ENCODE peak calls at places on chromosomes 12 and 14, in six cellular contexts. K is kidney epithelial cell, S is left ventricle myocardium inferior, U is heart right ventricle, Z is IMR-90, T is heart left ventricle. M is an unnamed sample.

GRCh38 chr14:68248481-68249255 is 429.1 kb downstream of the RAD51B start:
- DNase-seq in Z (peak; percentile 78), S (no peak), U (peak; percentile 23), T (no peak), K (no peak), M (no peak)

GRCh38 chr14:91380610-91381371 is 36.8 kb downstream of the CCDC88C start:
- DNase-seq in K (no peak), Z (no peak), S (peak; percentile 36), T (peak; percentile 56), U (no peak), M (no peak)

GRCh38 chr14:81269979-81270375 is 49.2 kb upstream of the GTF2A1 start:
- DNase-seq in Z (no peak), T (no peak), U (no peak), K (no peak), S (no peak), M (no peak)

GRCh38 chr12:91833780-91834359 is 311.8 kb downstream of the BTG1 start:
- DNase-seq in Z (no peak), U (no peak), T (no peak), K (no peak), S (no peak), M (no peak)

GRCh38 chr12:3250034-3250433 is 172.9 kb downstream of the TSPAN9 start:
- DNase-seq in S (no peak), T (peak; percentile 63), Z (no peak), K (no peak), U (no peak), M (no peak)

GRCh38 chr12:40946612-40947194 is 241.4 kb upstream of the PDZRN4 start:
- DNase-seq in U (no peak), Z (peak; percentile 42), T (no peak), K (no peak), S (no peak), M (no peak)

GRCh38 chr14:87994974-87995373 is 2.0 kb upstream of the GALC start:
- DNase-seq in S (no peak), T (no peak), K (no peak), Z (no peak), U (no peak), M (no peak)

GRCh38 chr12:91381309-91381804 is 198.7 kb upstream of the DCN start:
- DNase-seq in S (peak; percentile 14), Z (peak; percentile 86), U (peak; percentile 13), T (peak; percentile 65), K (peak; percentile 91), M (no peak)

GRCh38 chr12:54036620-54037359 is 3.9 kb downstream of the HOXC5 start:
- DNase-seq in U (no peak), T (no peak), S (no peak), K (no peak), Z (no peak), M (no peak)

GRCh38 chr14:60655898-60656754 is 6.8 kb upstream of the SIX1 start:
- DNase-seq in K (no peak), S (no peak), U (no peak), Z (peak; percentile 25), T (no peak), M (no peak)

GRCh38 chr12:103645202-103645601 is 58.1 kb downstream of the STAB2 start:
- DNase-seq in K (no peak), S (no peak), Z (peak; percentile 33), T (no peak), U (no peak), M (no peak)

DNA sequence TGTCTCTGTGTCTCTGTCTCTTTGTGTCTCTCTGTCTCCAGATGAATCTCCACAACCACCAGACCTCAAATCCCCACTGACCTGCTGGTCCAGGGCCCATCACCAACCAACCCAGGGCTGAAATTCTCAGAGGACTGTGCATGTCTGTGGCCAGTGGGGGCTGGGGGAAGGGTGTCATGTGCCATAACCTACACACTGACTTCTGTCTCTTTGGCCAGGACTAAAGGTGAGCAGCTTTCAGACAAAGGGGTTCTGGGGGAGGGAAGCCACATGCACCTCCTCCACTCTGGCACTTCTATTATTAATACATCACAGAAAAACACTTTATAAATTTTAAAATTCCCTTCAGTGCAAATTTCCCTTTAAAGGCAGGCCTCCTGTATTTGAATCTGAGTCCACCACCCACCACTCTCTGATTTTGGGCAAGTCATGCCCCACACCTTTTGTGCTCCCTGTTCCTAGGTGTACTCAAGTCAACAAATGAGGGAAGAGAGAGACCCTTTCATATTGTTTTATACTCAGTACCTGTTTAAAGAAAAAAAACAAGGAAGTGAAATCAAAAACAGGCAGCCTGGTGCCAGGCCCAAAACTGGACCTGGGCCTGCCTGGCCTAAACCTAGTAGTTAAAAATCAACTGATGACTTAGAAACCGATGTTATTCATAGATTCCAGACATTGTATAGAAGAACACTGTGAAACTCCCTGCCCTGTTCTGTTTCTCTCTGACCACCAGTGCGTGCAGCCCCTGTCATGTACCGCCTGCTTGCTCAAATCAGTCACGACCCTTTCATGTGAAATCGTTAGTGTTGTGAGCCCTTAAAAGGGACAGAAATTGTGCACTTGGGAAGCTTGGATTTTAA is 80.2 kb downstream of the TUNAR start:
- DNase-seq in K (no peak), S (no peak), Z (no peak), U (no peak), T (no peak), M (no peak)
- TF ChIP-seq CTCF in K (no peak), S (no peak), Z (no peak), U (no peak), T (no peak), M (no peak)

DNA sequence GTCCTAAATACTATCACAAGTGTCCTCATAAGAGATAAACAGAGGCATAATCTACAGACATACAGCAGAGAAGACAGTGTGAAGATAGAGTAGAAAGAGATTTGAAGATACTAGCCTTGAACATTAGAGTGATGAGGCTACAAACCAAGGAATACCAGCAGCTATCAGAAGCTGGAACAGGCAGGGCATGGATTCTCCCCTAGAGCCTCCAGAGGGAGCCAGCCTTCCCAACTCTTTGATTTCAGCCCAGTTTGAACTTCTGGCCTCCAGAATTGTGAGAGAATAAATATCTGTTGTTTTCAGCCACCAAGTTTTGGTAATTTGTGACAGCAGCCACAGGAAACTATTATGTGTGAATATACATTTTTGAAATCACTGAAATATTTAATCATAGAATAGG is 47.2 kb downstream of the CCDC91 start:
- DNase-seq in T (no peak), Z (no peak), K (no peak), U (no peak), S (no peak), M (no peak)
- TF ChIP-seq CTCF in T (no peak), Z (no peak), K (peak; percentile 20), U (no peak), S (no peak), M (peak; percentile 14)

DNA sequence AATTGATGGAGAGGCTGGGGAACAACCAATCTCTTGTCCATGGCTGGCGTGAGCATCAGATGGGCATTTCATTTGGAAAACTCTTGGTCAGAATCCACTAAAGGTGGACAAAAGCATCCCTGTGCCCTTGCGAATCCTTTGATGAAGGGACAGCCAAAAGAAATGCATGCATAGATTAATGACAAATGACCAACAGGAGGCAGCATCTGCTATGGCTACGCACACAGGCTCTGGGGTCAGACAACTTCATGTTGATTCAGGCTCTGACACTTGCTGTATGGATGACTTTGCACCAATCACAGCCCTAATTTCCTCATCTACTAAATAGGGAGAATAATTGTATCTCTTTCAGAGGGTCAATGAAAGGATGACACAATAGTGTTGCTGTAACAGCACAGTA is 117.5 kb downstream of the ASCL4 start:
- DNase-seq in U (no peak), T (no peak), S (no peak), Z (peak; percentile 4), K (no peak), M (no peak)
- TF ChIP-seq CTCF in U (peak; percentile 19), T (no peak), S (no peak), Z (peak; percentile 27), K (peak; percentile 7), M (no peak)

GRCh38 chr12:22173154-22173553 is 127.1 kb downstream of the CMAS start:
- DNase-seq in T (no peak), K (no peak), U (no peak), S (no peak), Z (no peak), M (no peak)
- TF ChIP-seq CTCF in T (no peak), K (no peak), U (no peak), S (no peak), Z (no peak), M (peak; percentile 25)

M was measured in RWPE2.